ENCODE peak calls at places on chromosome 5, in ten cellular contexts. E is CD8-positive, alpha-beta T cell; H is choroid plexus epithelial cell; W is right lobe of liver; K is endothelial cell; S is activated CD8-positive, alpha-beta T cell treated with anti-CD3 and anti-CD28 coated beads for 36 hours; C is heart left ventricle; Z is IMR-90; M is tibial artery; X is fibroblast of lung. O is an unnamed sample.

GRCh38 chr5:23591250-23591649 is 83.8 kb downstream of the PRDM9 start:
- DNase-seq in H (no peak), C (no peak), Z (no peak), M (no peak), X (no peak), W (peak), S (no peak), K (no peak), E (no peak), O (no peak)

GRCh38 chr5:138654281-138654867 is 79.2 kb upstream of the HSPA9 start:
- DNase-seq in H (peak), W (no peak), X (peak), Z (peak), M (no peak), S (peak), C (no peak), K (no peak), E (peak), O (peak)

GRCh38 chr5:164098536-164098935 is 593.1 kb downstream of the MAT2B start:
- DNase-seq in X (peak), M (no peak), W (no peak), S (no peak), C (no peak), Z (peak), E (no peak), H (no peak), K (no peak), O (no peak)

GRCh38 chr5:29697786-29698414 is 1495.6 kb upstream of the CDH6 start:
- DNase-seq in Z (no peak), M (no peak), C (no peak), E (no peak), H (peak), K (peak), W (no peak), X (no peak), S (no peak), O (no peak)

GRCh38 chr5:39231705-39232525 is 12.6 kb upstream of the FYB1 start:
- DNase-seq in M (no peak), H (peak), E (no peak), X (peak), Z (no peak), S (peak), K (no peak), W (no peak), C (no peak), O (peak)

GRCh38 chr5:127934791-127935256 is 148.7 kb upstream of the SLC12A2 start:
- DNase-seq in E (no peak), C (no peak), K (no peak), M (no peak), S (no peak), X (peak), W (no peak), H (peak), Z (peak), O (no peak)

GRCh38 chr5:138716456-138716924 is 36.7 kb upstream of the CTNNA1 start:
- DNase-seq in W (no peak), K (no peak), C (no peak), E (no peak), X (peak), H (peak), M (no peak), Z (peak), S (no peak), O (peak)

GRCh38 chr5:98769256-98770157 is 4.0 kb upstream of the RGMB start:
- DNase-seq in M (peak), H (peak), S (peak), E (no peak), K (peak), Z (peak), W (peak), C (peak), X (peak), O (peak)

GRCh38 chr5:124735169-124735858 is 11.1 kb downstream of the ZNF608 start:
- DNase-seq in C (no peak), H (peak), X (peak), Z (no peak), S (no peak), M (no peak), K (peak), W (no peak), E (no peak), O (peak)

GRCh38 chr5:95403996-95404395 is 12.8 kb downstream of the FAM81B start:
- DNase-seq in K (no peak), H (no peak), E (no peak), M (no peak), C (no peak), S (no peak), W (no peak), Z (no peak), X (peak), O (no peak)

GRCh38 chr5:79971156-79971555 is 19.9 kb downstream of the MTX3 start:
- DNase-seq in C (no peak), Z (peak), E (no peak), K (no peak), S (no peak), H (peak), X (peak), M (no peak), W (no peak), O (peak)

GRCh38 chr5:123610665-123611406 is 98.9 kb downstream of the CSNK1G3 start:
- DNase-seq in K (peak), M (no peak), S (peak), Z (peak), C (no peak), W (no peak), E (no peak), X (peak), H (peak), O (peak)

GRCh38 chr5:80720181-80720580 is 65.4 kb upstream of the DHFR start:
- DNase-seq in X (no peak), C (no peak), W (no peak), Z (no peak), H (no peak), S (no peak), E (no peak), K (no peak), M (no peak), O (no peak)

GRCh38 chr5:13378073-13378472 is 566.4 kb downstream of the DNAH5 start:
- DNase-seq in C (no peak), S (no peak), K (no peak), E (no peak), W (no peak), M (no peak), Z (peak), H (no peak), X (peak), O (no peak)

GRCh38 chr5:123717139-123717538 is 205.2 kb downstream of the CSNK1G3 start:
- DNase-seq in Z (peak), H (peak), X (peak), K (no peak), W (no peak), S (no peak), C (no peak), M (no peak), E (no peak), O (peak)

GRCh38 chr5:3531320-3531986 is 64.2 kb upstream of the IRX1 start:
- DNase-seq in C (no peak), H (no peak), M (no peak), W (no peak), X (no peak), S (no peak), E (no peak), K (no peak), Z (no peak), O (no peak)

GRCh38 chr5:127296321-127296720 is 5.7 kb downstream of the MEGF10 start:
- DNase-seq in K (no peak), S (no peak), M (no peak), E (no peak), Z (peak), H (peak), X (peak), W (no peak), C (no peak), O (no peak)

GRCh38 chr5:171857537-171857936 is 71.9 kb downstream of the SMIM23 start:
- DNase-seq in K (no peak), H (no peak), E (no peak), Z (no peak), M (no peak), W (no peak), X (no peak), C (no peak), S (no peak), O (peak)

GRCh38 chr5:50702615-50703325 is 36.3 kb downstream of the PARP8 start:
- DNase-seq in C (no peak), E (no peak), W (no peak), M (no peak), Z (no peak), X (no peak), S (no peak), H (no peak), K (no peak), O (no peak)

GRCh38 chr5:175475248-175475647 is 3.1 kb upstream of the SFXN1 start:
- DNase-seq in H (no peak), W (no peak), M (no peak), K (no peak), S (no peak), X (no peak), C (no peak), Z (no peak), E (no peak), O (no peak)

GRCh38 chr5:88287846-88288588 is 19.4 kb upstream of the TMEM161B start:
- DNase-seq in E (no peak), K (no peak), Z (no peak), H (no peak), C (no peak), M (no peak), W (no peak), S (no peak), X (no peak), O (no peak)

GRCh38 chr5:6305821-6306220 is 72.5 kb downstream of the MED10 start:
- DNase-seq in S (no peak), M (no peak), X (no peak), Z (no peak), C (no peak), H (no peak), W (no peak), E (no peak), K (no peak), O (no peak)

GRCh38 chr5:169146158-169146557 is 154.8 kb downstream of the SLIT3 start:
- DNase-seq in C (no peak), W (no peak), X (no peak), K (no peak), H (no peak), S (no peak), M (no peak), E (no peak), Z (no peak), O (no peak)

GRCh38 chr5:178116406-178116885 is 3.1 kb downstream of the N4BP3 start:
- DNase-seq in W (no peak), M (no peak), K (no peak), E (peak), H (no peak), C (no peak), Z (no peak), X (no peak), S (peak), O (peak)

GRCh38 chr5:160930361-160930760 is 78.3 kb upstream of the ATP10B start:
- DNase-seq in E (no peak), S (no peak), Z (no peak), W (no peak), C (no peak), M (no peak), K (no peak), X (peak), H (peak), O (peak)

GRCh38 chr5:150321784-150322183 is 19.1 kb upstream of the ARSI start:
- DNase-seq in X (no peak), S (no peak), H (peak), C (no peak), M (no peak), K (no peak), W (no peak), Z (no peak), E (no peak), O (no peak)

GRCh38 chr5:119411935-119412623 is 40.2 kb upstream of the HSD17B4 start:
- DNase-seq in C (peak), X (peak), K (peak), M (peak), E (peak), H (peak), S (peak), Z (peak), W (peak), O (peak)

GRCh38 chr5:92838253-92838652 is 742.8 kb downstream of the NR2F1-AS1 start:
- DNase-seq in E (no peak), C (no peak), M (no peak), Z (no peak), S (no peak), W (no peak), K (peak), X (no peak), H (peak), O (peak)
- TF ChIP-seq CTCF in E (no peak), C (no peak), M (no peak), Z (peak), S (no peak), W (peak), K (no peak), X (no peak), H (peak), O (no peak)

GRCh38 chr5:35089688-35090314 is 42.1 kb upstream of the AGXT2 start:
- DNase-seq in M (peak), Z (peak), C (peak), K (peak), H (peak), S (peak), E (peak), X (peak), W (peak), O (peak)
- TF ChIP-seq CTCF in M (peak), Z (peak), C (peak), K (peak), H (peak), S (peak), E (peak), X (peak), W (peak), O (peak)

GRCh38 chr5:142530904-142531303 is 155.0 kb downstream of the FGF1 start:
- DNase-seq in W (no peak), H (no peak), E (no peak), C (no peak), K (no peak), S (no peak), Z (no peak), M (no peak), X (no peak), O (no peak)

GRCh38 chr5:142527664-142528295 is 158.1 kb downstream of the FGF1 start:
- DNase-seq in S (no peak), K (no peak), C (no peak), X (no peak), M (no peak), H (no peak), W (no peak), E (no peak), Z (no peak), O (no peak)

GRCh38 chr5:142529626-142530278 is 156.1 kb downstream of the FGF1 start:
- DNase-seq in Z (peak), C (no peak), S (no peak), X (peak), W (no peak), M (no peak), E (no peak), H (peak), K (no peak), O (no peak)

GRCh38 chr5:142531977-142532376 is 153.9 kb downstream of the FGF1 start:
- DNase-seq in X (no peak), M (no peak), C (peak), S (no peak), Z (no peak), K (no peak), W (no peak), E (no peak), H (no peak), O (no peak)

DNA sequence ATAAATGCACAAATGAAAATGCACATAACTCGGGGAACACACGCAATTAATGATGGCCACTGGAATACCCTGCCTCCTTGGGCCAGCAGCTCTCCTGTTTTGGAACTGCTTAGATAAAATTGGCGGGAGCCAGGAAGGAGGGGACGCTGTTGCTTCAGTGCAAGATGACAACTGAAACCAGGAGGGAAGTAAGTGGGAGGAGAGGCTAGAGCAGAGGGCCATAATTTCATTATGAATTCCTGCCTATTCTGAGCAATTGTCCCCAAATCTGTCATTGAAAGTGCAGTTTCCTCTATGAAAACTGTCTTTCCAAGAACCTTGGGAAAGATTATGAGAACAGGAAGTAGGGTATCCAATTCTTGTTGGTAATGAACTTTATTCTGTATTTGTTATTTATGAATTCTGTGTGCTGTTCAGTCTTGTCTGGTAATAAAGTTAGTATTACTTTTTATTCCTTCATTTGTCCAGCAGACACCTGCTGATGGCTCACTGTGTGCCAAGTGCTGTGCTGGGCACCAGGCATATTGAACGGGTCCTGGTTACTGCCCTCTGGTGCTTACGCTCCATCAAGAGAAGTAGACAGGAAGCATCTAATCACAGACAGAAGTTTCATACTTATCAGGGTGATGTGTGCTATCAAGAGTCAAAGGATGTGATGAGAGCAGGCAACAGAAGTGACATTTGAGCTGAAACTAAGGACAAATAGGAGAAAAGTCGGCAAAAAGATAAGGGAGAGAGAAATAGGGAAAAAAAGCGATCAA is 153.3 kb downstream of the FGF1 start:
- DNase-seq in S (no peak), M (no peak), H (no peak), Z (no peak), W (no peak), K (no peak), E (no peak), C (no peak), X (no peak), O (no peak)
- TF ChIP-seq CTCF in S (no peak), M (no peak), H (no peak), Z (no peak), W (no peak), K (no peak), E (no peak), C (no peak), X (no peak), O (no peak)

GRCh38 chr5:55205001-55205400 is 22.1 kb downstream of the MCIDAS start:
- DNase-seq in M (no peak), X (no peak), H (no peak), Z (no peak), C (no peak), S (no peak), W (no peak), K (no peak), E (no peak), O (no peak)
- TF ChIP-seq CTCF in M (no peak), X (no peak), H (no peak), Z (no peak), C (no peak), S (no peak), W (no peak), K (no peak), E (no peak), O (no peak)